ENCODE peak calls at places on chromosomes 12 and 14, in six cellular contexts. T, A, M, P, B and J are unnamed samples. For H3K27me3, the result is how much of the 10 kb centered on the place peaks cover.

GRCh38 chr12:3720772-3721171 is 32.1 kb downstream of the CRACR2A start:
- DNase-seq in T (no peak), A (no peak), M (no peak), P (no peak), B (no peak), J (no peak)

GRCh38 chr14:34824256-34824655 is 50.9 kb downstream of the BAZ1A start:
- DNase-seq in T (no peak), A (no peak), M (no peak), P (no peak), B (no peak), J (no peak)

GRCh38 chr14:31090872-31091764 is 64.9 kb upstream of the STRN3 start:
- DNase-seq in T (peak), A (no peak), M (no peak), P (no peak), B (no peak), J (no peak)

GRCh38 chr12:95740751-95741150 is 49.8 kb downstream of the NTN4 start:
- DNase-seq in T (no peak), A (no peak), M (no peak), P (no peak), B (no peak), J (no peak)

GRCh38 chr14:77375164-77375950 is 1.5 kb downstream of the TMED8 start:
- DNase-seq in T (no peak), A (no peak), M (no peak), P (no peak), B (no peak), J (no peak)

GRCh38 chr12:107377596-107378385 is 284.4 kb upstream of the CRY1 start:
- DNase-seq in T (no peak), A (no peak), M (no peak), P (no peak), B (no peak), J (no peak)

GRCh38 chr12:111122458-111122878 is 202.1 kb upstream of the MYL2 start:
- DNase-seq in T (no peak), A (no peak), M (no peak), P (no peak), B (no peak), J (no peak)

GRCh38 chr12:105083551-105084105 is 630 bp downstream of the ALDH1L2 start:
- DNase-seq in T (no peak), A (no peak), M (no peak), P (peak), B (no peak), J (no peak)

GRCh38 chr12:76790564-76791552 is 26.9 kb downstream of the ZDHHC17 start:
- DNase-seq in T (peak), A (peak), M (peak), P (peak), B (no peak), J (no peak)

GRCh38 chr12:6696690-6697583 is 3.7 kb downstream of the PIANP start:
- DNase-seq in T (no peak), A (no peak), M (no peak), P (no peak), B (peak), J (no peak)
- TF ChIP-seq YY1 in T (no peak), A (no peak), M (no peak), P (no peak), B (no peak), J (no peak)

DNA sequence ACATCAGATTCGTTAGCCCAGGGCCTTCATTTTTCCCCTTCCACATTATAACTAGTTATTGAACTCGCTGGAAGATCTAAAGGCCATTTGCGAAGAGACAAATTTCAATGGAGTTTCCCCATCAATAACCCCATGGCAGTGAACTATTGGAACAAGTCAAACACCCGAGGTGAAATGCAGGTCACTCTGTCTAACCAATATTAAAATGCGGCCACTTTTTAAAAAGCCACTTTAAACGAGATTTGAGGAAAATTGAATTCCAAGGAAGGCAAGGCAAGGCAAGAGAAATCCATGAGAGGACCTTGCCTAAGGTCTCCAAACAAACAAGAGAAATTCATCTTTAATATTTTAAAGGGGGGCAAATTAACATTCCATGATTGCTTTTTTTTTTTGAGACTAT is 4.5 kb upstream of the HOXC4 start:
- DNase-seq in T (no peak), A (no peak), M (no peak), P (no peak), B (no peak), J (no peak)
- H3K27me3 ChIP-seq in T (under half), A (under half), M (half or more), P (under half), B (under half), J (half or more)

DNA sequence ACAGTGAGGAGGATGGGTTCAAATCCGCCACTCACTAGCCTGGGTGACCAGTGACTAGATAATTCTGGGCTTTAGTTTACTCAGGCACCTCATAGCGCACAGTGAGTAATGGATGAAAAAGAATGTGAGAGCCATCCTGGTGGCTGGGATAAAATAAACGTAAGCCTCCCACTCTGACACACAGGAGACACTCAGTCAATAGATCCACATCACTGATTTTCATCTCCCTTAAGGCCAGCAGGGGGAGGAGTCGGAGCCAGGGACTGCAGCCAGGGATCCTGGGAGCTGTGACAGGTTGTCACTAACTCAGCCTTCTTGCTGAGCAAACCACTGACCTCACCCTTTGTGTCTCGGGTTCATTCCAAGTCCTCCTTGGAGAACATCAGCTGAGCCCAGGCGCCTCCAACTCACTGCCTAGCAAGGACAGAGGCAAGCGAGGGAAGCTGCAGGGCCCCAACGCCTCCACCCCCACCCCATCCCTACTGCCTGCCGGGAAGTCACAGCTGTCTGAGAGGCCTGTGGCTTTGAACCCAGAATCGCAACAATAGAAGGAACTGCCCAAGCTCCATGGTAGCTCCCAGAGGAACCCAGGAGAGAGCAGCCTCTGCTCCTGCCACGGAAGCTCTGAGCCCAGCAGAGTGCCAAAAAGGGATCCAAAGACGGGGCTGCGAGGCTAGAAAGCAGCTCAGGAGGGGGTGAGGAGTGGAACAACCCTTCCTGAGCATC is 30.7 kb downstream of the PXN start:
- DNase-seq in T (peak), A (peak), M (peak), P (peak), B (no peak), J (no peak)
- TF ChIP-seq YY1 in T (no peak), A (no peak), M (no peak), P (no peak), B (no peak), J (no peak)

DNA sequence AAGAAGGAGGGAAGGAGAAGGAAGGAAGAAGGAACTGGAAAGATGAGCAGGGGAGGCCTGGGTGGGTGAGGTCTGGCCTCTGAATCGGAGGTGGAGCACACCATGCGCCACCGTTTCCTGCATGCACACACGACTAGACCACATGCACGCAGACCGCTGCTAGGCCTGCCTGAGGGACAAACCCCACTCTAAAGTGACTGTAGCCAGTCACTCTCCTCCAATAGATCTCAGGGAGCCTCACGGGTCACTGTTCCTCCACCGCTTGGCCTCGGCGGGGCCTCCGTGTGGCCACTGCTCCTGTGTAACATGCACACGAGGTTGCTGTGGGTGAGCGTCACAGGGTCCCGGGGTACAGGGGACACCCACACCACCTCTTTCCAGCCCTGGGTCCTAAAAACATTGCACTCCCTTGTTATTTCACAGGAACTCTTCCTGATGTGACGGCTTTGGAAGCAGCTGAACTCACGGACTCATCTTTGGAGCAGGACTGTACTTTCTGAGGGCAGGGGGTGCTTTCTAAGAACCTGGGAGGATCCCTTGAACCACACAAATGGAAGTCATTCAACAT is 17.6 kb upstream of the CEBPE start:
- DNase-seq in T (no peak), A (no peak), M (no peak), P (no peak), B (no peak), J (no peak)
- H3K27me3 ChIP-seq in T (under half), A (under half), M (under half), P (under half), B (under half), J (under half)

DNA sequence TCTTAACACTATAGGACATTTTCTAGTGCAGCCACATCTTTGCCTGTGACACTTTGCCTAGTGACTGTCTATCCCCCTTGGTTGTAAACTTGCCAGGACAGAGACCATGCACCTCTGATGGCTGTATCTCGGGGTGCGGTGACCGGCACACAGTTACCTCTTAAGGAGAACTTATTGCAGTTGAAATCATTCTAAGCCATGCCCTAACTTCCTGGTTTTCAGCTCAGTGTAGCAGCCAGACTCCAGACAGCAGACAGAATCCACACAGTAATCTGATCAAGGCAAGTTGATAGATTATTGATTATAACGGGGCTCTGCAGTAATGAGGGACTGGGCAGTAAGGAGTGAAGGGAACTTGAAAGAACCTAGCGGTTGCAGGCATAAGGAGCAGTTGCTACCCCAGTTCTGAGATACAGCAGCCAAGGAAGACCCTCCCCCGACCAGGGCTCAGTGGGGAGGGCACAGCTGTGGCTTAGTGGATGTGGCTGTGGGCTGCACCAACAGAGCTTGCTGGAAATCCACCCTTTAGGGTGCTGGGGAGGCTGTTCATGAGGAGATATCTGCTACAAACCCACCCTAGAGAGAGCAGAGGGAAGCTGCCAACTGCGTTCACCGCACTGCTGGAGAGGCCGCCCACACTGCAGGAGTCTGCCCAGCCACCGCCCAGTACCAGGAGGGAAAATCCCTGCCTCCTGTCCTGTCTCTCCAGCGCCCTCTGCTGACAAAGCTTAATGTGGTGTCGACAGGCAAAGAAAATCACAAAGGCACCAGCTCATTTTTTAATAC is 58.2 kb upstream of the BEGAIN start:
- DNase-seq in T (peak), A (peak), M (peak), P (peak), B (peak), J (peak)
- TF ChIP-seq YY1 in T (no peak), A (no peak), M (no peak), P (no peak), B (peak), J (no peak)